ENCODE peak calls at places on chromosomes 5 and 9, in eight cellular contexts. E is ovary, L is tibial nerve, X is transverse colon, U is A549, D is stomach, P is HepG2, H is sigmoid colon. O is an unnamed sample.
A peak's percentile ranks its signal among the peaks of the same experiment; 100 is the strongest.

GRCh38 chr5:148962761-148963324 is 100.0 kb downstream of the SH3TC2 start:
- DNase-seq in D (no peak), U (no peak), L (no peak), H (peak; percentile 15), E (no peak), X (no peak), P (no peak), O (no peak)

GRCh38 chr5:168852329-168852728 is 273.2 kb upstream of the PANK3 start:
- DNase-seq in D (no peak), H (no peak), L (no peak), P (no peak), E (no peak), X (no peak), U (no peak), O (no peak)

GRCh38 chr5:173498871-173499470 is 117.5 kb downstream of the BOD1 start:
- DNase-seq in L (no peak), D (no peak), U (no peak), E (peak; percentile 49), X (no peak), H (no peak), P (peak; percentile 50), O (no peak)

GRCh38 chr5:10923310-10923709 is 162.3 kb upstream of the DAP start:
- DNase-seq in U (no peak), D (no peak), H (no peak), L (no peak), P (no peak), E (no peak), X (no peak), O (no peak)

GRCh38 chr9:34139477-34140146 is 13.1 kb upstream of the DCAF12 start:
- DNase-seq in P (peak; percentile 53), E (peak; percentile 40), U (peak; percentile 70), D (peak; percentile 76), X (peak; percentile 16), L (no peak), H (no peak), O (no peak)

GRCh38 chr9:117412006-117412715 is 2.7 kb downstream of the ASTN2 start:
- DNase-seq in P (no peak), U (no peak), X (no peak), H (no peak), L (no peak), D (no peak), E (no peak), O (no peak)

GRCh38 chr9:89375181-89375760 is 57.0 kb downstream of the SECISBP2 start:
- DNase-seq in H (no peak), U (no peak), D (no peak), P (no peak), X (no peak), L (no peak), E (no peak), O (no peak)

GRCh38 chr5:177307544-177308363 is 3.9 kb downstream of the MXD3 start:
- DNase-seq in E (no peak), D (no peak), U (no peak), L (no peak), X (no peak), H (no peak), P (no peak), O (no peak)

GRCh38 chr5:117614408-117614807 is 1039.8 kb upstream of the SEMA6A start:
- DNase-seq in U (no peak), P (no peak), L (no peak), H (no peak), X (no peak), E (no peak), D (no peak), O (no peak)

GRCh38 chr5:75200776-75201175 is 35.9 kb downstream of the ANKRD31 start:
- DNase-seq in H (no peak), E (no peak), X (no peak), D (no peak), L (no peak), U (no peak), P (no peak), O (no peak)

GRCh38 chr9:124145903-124146575 is 111.7 kb upstream of the NEK6 start:
- DNase-seq in U (no peak), X (no peak), H (no peak), P (no peak), E (no peak), D (no peak), L (no peak), O (no peak)

GRCh38 chr5:148776780-148777179 is 49.6 kb upstream of the ADRB2 start:
- DNase-seq in E (no peak), H (no peak), P (no peak), X (no peak), U (peak; percentile 12), L (no peak), D (peak; percentile 35), O (no peak)

GRCh38 chr5:62082370-62082778 is 223.6 kb upstream of the KIF2A start:
- DNase-seq in L (no peak), U (no peak), D (no peak), X (no peak), E (no peak), P (no peak), H (no peak), O (no peak)

GRCh38 chr9:121944741-121945191 is 148.3 kb downstream of the TTLL11 start:
- DNase-seq in H (no peak), D (no peak), E (no peak), U (no peak), L (no peak), P (no peak), X (no peak), O (no peak)

DNA sequence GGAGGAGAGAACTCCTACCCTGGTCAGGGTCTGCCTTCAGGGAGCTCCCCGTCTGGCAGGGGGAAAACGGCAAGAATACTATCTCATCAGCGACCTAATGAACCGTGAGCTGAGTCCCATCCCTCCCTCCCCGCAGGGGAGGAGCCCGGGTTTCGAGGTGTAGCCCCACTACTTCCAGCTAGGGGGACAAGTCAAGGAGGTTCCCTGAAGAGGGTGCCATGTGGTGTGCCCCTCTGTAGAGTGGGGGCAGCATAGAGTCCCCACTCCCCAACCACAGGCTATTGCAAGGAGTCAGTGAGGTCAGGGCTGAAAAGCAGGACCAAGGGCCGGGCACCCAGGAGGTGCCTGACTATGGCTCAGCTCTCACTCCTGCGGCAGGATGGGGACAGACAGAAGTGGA is 50.9 kb upstream of the RXRA start:
- DNase-seq in U (no peak), E (no peak), H (no peak), D (no peak), X (no peak), P (no peak), L (no peak), O (no peak)
- TF ChIP-seq EP300 in U (no peak), E (no peak), H (no peak), D (no peak), X (no peak), P (no peak), L (no peak), O (no peak)

DNA sequence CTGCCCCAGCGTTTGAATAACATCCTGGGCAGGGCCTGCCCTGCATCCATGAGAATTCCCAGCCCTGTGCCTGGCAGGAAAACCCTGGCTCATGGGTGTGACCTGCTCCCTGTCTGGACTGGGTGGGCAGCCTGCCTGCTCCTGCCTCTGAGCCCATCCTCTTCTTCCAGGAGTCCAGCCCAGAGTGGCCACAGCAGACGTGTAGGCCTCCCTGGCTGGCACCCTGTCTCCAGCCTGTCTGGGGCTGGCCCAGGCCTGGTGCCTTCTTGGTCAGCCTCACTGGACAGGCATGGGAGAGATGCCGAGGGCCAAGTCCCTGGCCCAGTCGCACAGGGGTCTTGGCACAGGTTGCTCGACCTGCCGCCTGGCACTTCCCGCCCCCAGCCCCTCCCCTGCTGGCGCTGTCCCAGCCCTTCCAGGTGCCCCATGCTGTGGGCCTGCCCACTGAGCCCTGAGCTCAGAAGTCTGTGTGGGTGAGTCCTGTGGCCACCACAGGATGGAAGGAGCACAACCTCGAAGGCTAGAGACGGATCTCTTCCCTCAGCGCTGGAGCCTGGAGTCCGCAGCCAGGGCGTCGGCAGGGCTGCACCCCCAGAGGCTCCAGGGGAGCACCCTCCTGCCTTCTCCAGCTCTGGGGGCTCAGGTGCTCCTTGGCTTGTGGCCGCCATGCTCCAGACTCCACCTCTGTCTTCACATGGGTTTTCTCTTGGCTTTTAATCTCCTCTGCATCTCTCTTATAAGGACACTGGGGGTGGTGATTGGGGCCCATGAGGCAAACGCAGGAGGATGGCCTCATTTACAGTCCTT is 11.8 kb upstream of the COL5A1 start:
- DNase-seq in X (no peak), P (no peak), D (no peak), U (no peak), E (peak; percentile 21), L (peak; percentile 1), H (peak; percentile 46), O (peak; percentile 50)
- TF ChIP-seq EP300 in X (no peak), P (no peak), D (no peak), U (no peak), E (no peak), L (no peak), H (no peak), O (no peak)

DNA sequence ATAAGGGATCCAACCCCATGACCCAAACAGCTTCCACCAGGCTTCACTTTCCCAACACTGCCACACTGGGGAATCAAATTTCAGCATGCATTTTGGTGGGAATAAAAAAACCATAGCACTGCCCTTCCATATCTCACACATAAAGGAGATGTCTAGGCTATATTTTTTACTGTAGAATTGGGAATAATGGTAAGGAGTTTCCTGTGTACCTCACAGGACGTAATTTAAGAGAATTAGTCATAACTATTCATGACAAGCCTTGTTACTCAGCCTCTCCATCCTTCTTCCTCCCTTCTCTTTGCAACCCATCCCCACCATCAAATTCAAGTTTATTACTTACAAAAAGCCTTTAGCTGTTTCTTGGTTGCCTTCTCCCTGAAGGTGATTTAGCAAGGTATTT is 352.1 kb downstream of the MLLT3 start:
- DNase-seq in D (no peak), P (no peak), H (no peak), L (no peak), U (no peak), E (no peak), X (no peak), O (no peak)
- TF ChIP-seq EP300 in D (no peak), P (no peak), H (no peak), L (no peak), U (no peak), E (no peak), X (no peak), O (no peak)

GRCh38 chr9:129203556-129203909 is 25.5 kb upstream of the IER5L start:
- DNase-seq in P (no peak), L (no peak), D (no peak), E (peak; percentile 54), X (no peak), U (no peak), H (no peak), O (no peak)

GRCh38 chr9:129202613-129203555 is 24.8 kb upstream of the IER5L start:
- DNase-seq in X (peak; percentile 91), E (peak; percentile 94), H (peak; percentile 93), P (peak; percentile 28), U (peak; percentile 83), D (peak; percentile 87), L (peak; percentile 78), O (peak; percentile 92)

GRCh38 chr9:129206401-129206800 is 28.3 kb upstream of the IER5L start:
- DNase-seq in L (no peak), E (no peak), P (no peak), U (no peak), X (no peak), H (no peak), D (no peak), O (no peak)

GRCh38 chr9:129206921-129207320 is 28.9 kb upstream of the IER5L start:
- DNase-seq in E (no peak), X (no peak), P (no peak), H (no peak), D (no peak), L (no peak), U (no peak), O (no peak)

DNA sequence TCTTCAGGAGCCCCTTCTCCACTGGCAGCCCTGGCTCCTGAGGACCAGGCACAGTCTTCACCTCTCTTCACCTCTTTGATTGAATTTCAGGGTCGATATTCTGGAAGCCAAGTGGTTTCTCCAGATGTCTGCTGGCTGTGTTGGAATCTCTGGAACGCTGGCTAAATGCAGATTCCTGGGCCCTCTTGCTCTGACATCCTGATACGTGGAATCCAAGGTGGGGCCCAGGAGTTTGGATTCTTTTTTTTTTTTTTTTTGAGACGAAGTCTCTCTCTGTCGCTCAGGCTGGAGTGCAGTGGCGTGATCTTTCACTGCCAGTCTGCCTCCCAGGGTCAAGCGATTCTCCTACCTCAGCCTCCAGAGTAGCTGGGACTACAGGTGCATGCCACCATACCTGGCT is 26.8 kb upstream of the IER5L start:
- DNase-seq in E (no peak), P (no peak), H (no peak), U (no peak), L (no peak), X (no peak), D (no peak), O (no peak)
- TF ChIP-seq EP300 in E (no peak), P (no peak), H (no peak), U (no peak), L (no peak), X (no peak), D (no peak), O (no peak)

O was measured in suprapubic skin.